ENCODE peak calls at places on chromosomes 1 and 21, in seven cellular contexts. Z is MM.1S, Y is lung, W is psoas muscle, X is body of pancreas, M is K562, J is heart left ventricle. A is an unnamed sample.

GRCh38 chr1:231240531-231240882 is 505 bp upstream of the GNPAT start:
- DNase-seq in J (no peak), W (no peak), Z (no peak), M (peak; percentile 35), X (no peak), Y (no peak), A (no peak)

GRCh38 chr1:8211620-8212442 is 106.1 kb upstream of the SLC45A1 start:
- DNase-seq in J (no peak), X (no peak), W (peak; percentile 66), Z (no peak), M (no peak), Y (peak; percentile 84), A (peak; percentile 70)

GRCh38 chr21:25453524-25453923 is 153.8 kb downstream of the MRPL39 start:
- DNase-seq in M (no peak), J (no peak), X (no peak), Z (no peak), W (no peak), Y (no peak), A (no peak)

GRCh38 chr1:203206116-203206687 is 19.7 kb upstream of the CHI3L1 start:
- DNase-seq in Z (no peak), X (no peak), W (no peak), Y (no peak), J (no peak), M (no peak), A (peak; percentile 39)

GRCh38 chr1:244841274-244841927 is 5.9 kb downstream of the COX20 start:
- DNase-seq in W (no peak), Y (no peak), X (no peak), M (no peak), Z (no peak), J (no peak), A (no peak)

GRCh38 chr21:45016031-45016430 is 58.3 kb upstream of the ADARB1 start:
- DNase-seq in J (peak; percentile 4), W (no peak), M (no peak), Y (no peak), X (peak; percentile 2), Z (no peak), A (no peak)

GRCh38 chr1:54045487-54045886 is 7.5 kb downstream of the TMEM59 start:
- DNase-seq in Z (no peak), W (no peak), J (no peak), M (no peak), X (no peak), Y (no peak), A (no peak)

GRCh38 chr1:182193908-182194550 is 132.5 kb upstream of the ZNF648 start:
- DNase-seq in J (no peak), Y (peak; percentile 41), W (peak; percentile 79), Z (no peak), M (no peak), X (no peak), A (no peak)

GRCh38 chr1:154863702-154864174 is 6.3 kb downstream of the KCNN3 start:
- DNase-seq in M (peak; percentile 79), W (peak; percentile 90), J (no peak), X (peak; percentile 46), Z (no peak), Y (no peak), A (no peak)

GRCh38 chr1:156887324-156887723 is 6.2 kb upstream of the PEAR1 start:
- DNase-seq in M (no peak), W (no peak), Z (no peak), Y (no peak), J (no peak), X (no peak), A (no peak)

GRCh38 chr1:94305704-94306103 is 68.3 kb upstream of the ARHGAP29 start:
- DNase-seq in J (no peak), W (no peak), M (no peak), Y (no peak), X (no peak), Z (no peak), A (no peak)

GRCh38 chr1:89692601-89693503 is 59.9 kb downstream of the LRRC8C start:
- DNase-seq in Y (no peak), X (no peak), M (no peak), J (peak; percentile 67), Z (no peak), W (no peak), A (no peak)

GRCh38 chr1:45097944-45098343 is 85.9 kb downstream of the UROD start:
- DNase-seq in Y (no peak), W (no peak), Z (no peak), M (no peak), J (no peak), X (no peak), A (no peak)

GRCh38 chr1:76031496-76031895 is 43.0 kb upstream of the ST6GALNAC3 start:
- DNase-seq in M (no peak), W (no peak), X (no peak), J (no peak), Z (no peak), Y (no peak), A (no peak)
- TF ChIP-seq CTCF in M (no peak), W (no peak), X (no peak), J (no peak), Z (no peak), Y (no peak), A (no peak)

GRCh38 chr1:50878434-50878833 is 81.6 kb downstream of the FAF1 start:
- DNase-seq in J (no peak), M (no peak), Z (no peak), X (no peak), W (no peak), Y (no peak), A (no peak)
- H3K27me3 ChIP-seq in J (no peaks in the 10 kb centered on the region), M (no peaks in the 10 kb centered on the region), Z (no peaks in the 10 kb centered on the region), X (no peaks in the 10 kb centered on the region), W (no peaks in the 10 kb centered on the region), Y (no peaks in the 10 kb centered on the region), A (no peaks in the 10 kb centered on the region)

GRCh38 chr1:196608401-196609113 is at the start of gene KCNT2:
- DNase-seq in X (peak; percentile 27), J (peak; percentile 55), W (peak; percentile 78), Y (peak; percentile 48), Z (no peak), M (peak; percentile 22), A (no peak)
- H3K4me3 ChIP-seq in X (peak within 1 kb of the TSS; percentile 11), J (peak within 1 kb of the TSS; percentile 68), W (peak within 1 kb of the TSS; percentile 56), Y (peak within 1 kb of the TSS; percentile 33), Z (no peak within 1 kb of the TSS), M (peak within 1 kb of the TSS; percentile 21), A (no peak within 1 kb of the TSS)

GRCh38 chr1:14781811-14782210 is 183.3 kb downstream of the KAZN start:
- DNase-seq in Y (no peak), Z (no peak), W (no peak), M (no peak), X (no peak), J (no peak), A (no peak)

GRCh38 chr1:14780271-14780670 is 181.8 kb downstream of the KAZN start:
- DNase-seq in X (no peak), J (no peak), W (no peak), M (peak; percentile 46), Z (no peak), Y (no peak), A (no peak)

GRCh38 chr1:14784790-14785773 is 186.6 kb downstream of the KAZN start:
- DNase-seq in Z (peak; percentile 11), Y (no peak), X (no peak), M (peak; percentile 76), W (no peak), J (no peak), A (no peak)

GRCh38 chr1:14783592-14783886 is 185.1 kb downstream of the KAZN start:
- DNase-seq in Z (no peak), Y (no peak), J (no peak), X (no peak), M (no peak), W (no peak), A (no peak)

GRCh38 chr1:14782741-14783591 is 184.5 kb downstream of the KAZN start:
- DNase-seq in Y (no peak), M (peak; percentile 83), Z (no peak), J (no peak), X (no peak), W (no peak), A (no peak)
- TF ChIP-seq CTCF in Y (no peak), M (peak; percentile 52), Z (peak; percentile 13), J (no peak), X (no peak), W (no peak), A (peak; percentile 4)

GRCh38 chr1:5771788-5772187 is 220.4 kb downstream of the NPHP4 start:
- DNase-seq in J (no peak), M (no peak), X (no peak), Y (no peak), W (no peak), Z (no peak), A (no peak)

GRCh38 chr1:5770981-5771765 is 221.1 kb downstream of the NPHP4 start:
- DNase-seq in J (no peak), Y (no peak), W (peak; percentile 66), M (no peak), X (no peak), Z (no peak), A (no peak)

GRCh38 chr1:5768014-5768413 is 224.2 kb downstream of the NPHP4 start:
- DNase-seq in Y (no peak), X (no peak), W (no peak), Z (no peak), M (no peak), J (no peak), A (no peak)

GRCh38 chr1:5769760-5770159 is 222.5 kb downstream of the NPHP4 start:
- DNase-seq in Z (no peak), J (no peak), X (no peak), W (no peak), Y (no peak), M (no peak), A (no peak)

GRCh38 chr1:5769146-5769545 is 223.1 kb downstream of the NPHP4 start:
- DNase-seq in Z (no peak), X (no peak), M (no peak), Y (no peak), W (peak; percentile 62), J (no peak), A (no peak)
- H3K27me3 ChIP-seq in Z (peaks cover 92% of the 10 kb centered on the region), X (no peaks in the 10 kb centered on the region), M (peaks cover 24% of the 10 kb centered on the region), Y (peaks cover 7% of the 10 kb centered on the region), W (peaks cover 8% of the 10 kb centered on the region), J (peaks cover 8% of the 10 kb centered on the region), A (no peaks in the 10 kb centered on the region)

DNA sequence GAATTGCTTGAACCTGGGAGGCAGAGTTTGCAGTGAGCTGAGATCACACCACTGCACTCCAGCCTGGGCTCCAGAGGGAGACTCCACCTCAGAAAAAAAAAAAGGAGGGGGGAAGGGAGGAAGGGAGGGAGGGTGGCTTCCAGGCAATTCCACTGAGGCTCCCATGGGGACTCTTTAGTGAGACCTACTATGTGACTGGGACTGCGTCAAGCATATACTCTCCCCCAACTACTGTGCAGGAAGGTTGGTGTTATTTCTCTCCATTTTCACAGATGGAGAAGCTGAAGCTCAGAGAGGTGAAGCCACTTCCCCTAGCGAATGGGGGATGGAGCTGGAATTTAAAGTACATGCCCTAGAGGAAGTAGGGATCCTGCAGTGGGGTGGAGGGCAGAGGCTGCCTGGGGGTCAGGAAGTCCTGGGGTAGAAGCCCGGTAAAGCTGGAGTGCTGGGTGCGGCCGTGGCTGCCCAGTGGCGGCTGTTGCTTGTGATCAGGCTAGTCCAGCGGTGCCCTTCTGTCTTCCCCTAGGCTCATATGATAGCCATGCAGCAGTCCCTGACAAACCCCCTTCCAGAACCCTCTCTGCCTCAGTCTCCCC is 40.3 kb downstream of the RAP1GAP start:
- DNase-seq in X (no peak), W (no peak), J (no peak), Z (no peak), M (no peak), Y (no peak), A (no peak)
- H3K4me3 ChIP-seq in X (no peak overlapping the region), W (no peak overlapping the region), J (no peak overlapping the region), Z (no peak overlapping the region), M (no peak overlapping the region), Y (no peak overlapping the region), A (no peak overlapping the region)

A was measured in Caco-2.